ENCODE peak calls at places on chromosomes 13 and 19, in eight cellular contexts. B is EL, D is neural progenitor cell, A is NCI-H1092, F is mucosa of gallbladder, M is heart right ventricle, W is upper lobe of right lung, C is posterior vena cava. E is an unnamed sample.

GRCh38 chr19:18205180-18205915 is 1.5 kb upstream of the RAB3A start:
- DNase-seq in F (peak), A (no peak), D (peak), B (peak), M (peak), C (peak), W (peak), E (peak)

GRCh38 chr13:113158946-113159345 is 498 bp downstream of the PROZ start:
- DNase-seq in A (no peak), M (no peak), W (no peak), B (no peak), D (peak), F (no peak), C (no peak), E (no peak)

GRCh38 chr19:40610396-40611064 is 9.4 kb downstream of the LTBP4 start:
- DNase-seq in F (peak), B (no peak), A (no peak), C (peak), D (peak), M (peak), W (peak), E (peak)

GRCh38 chr19:46955114-46955812 is 64.4 kb upstream of the NPAS1 start:
- DNase-seq in F (no peak), W (no peak), C (no peak), B (peak), A (no peak), D (no peak), M (no peak), E (no peak)

GRCh38 chr19:56348289-56348877 is 33.7 kb upstream of the ZSCAN5A start:
- DNase-seq in F (no peak), B (peak), W (no peak), C (no peak), M (no peak), D (peak), A (no peak), E (no peak)

GRCh38 chr19:6739884-6740588 is 556 bp downstream of the TRIP10 start:
- DNase-seq in M (peak), A (no peak), F (no peak), D (peak), B (peak), W (peak), C (no peak), E (no peak)

GRCh38 chr13:68439821-68440220 is 1209.7 kb upstream of the PCDH9 start:
- DNase-seq in B (no peak), A (no peak), W (no peak), C (no peak), D (no peak), M (no peak), F (no peak), E (no peak)

GRCh38 chr19:47152632-47153031 is 22.0 kb downstream of the SAE1 start:
- DNase-seq in A (no peak), D (no peak), C (no peak), F (peak), B (no peak), M (no peak), W (no peak), E (no peak)

GRCh38 chr13:31627097-31627496 is 112.2 kb upstream of the RXFP2 start:
- DNase-seq in A (no peak), W (no peak), B (peak), M (no peak), C (no peak), D (no peak), F (no peak), E (no peak)

GRCh38 chr13:67623630-67624029 is 393.5 kb upstream of the PCDH9 start:
- DNase-seq in D (no peak), C (no peak), W (no peak), A (no peak), M (no peak), B (no peak), F (no peak), E (no peak)

GRCh38 chr13:66888698-66889097 is 341.4 kb downstream of the PCDH9 start:
- DNase-seq in B (no peak), F (no peak), D (no peak), M (no peak), W (no peak), A (no peak), C (no peak), E (no peak)

GRCh38 chr13:110705356-110705825 is 525 bp downstream of the CARS2 start:
- DNase-seq in M (no peak), F (no peak), B (no peak), W (no peak), D (no peak), A (no peak), C (no peak), E (no peak)

GRCh38 chr19:2050349-2050990 is 574 bp downstream of the MKNK2 start:
- DNase-seq in C (no peak), M (no peak), F (no peak), D (peak), A (no peak), B (no peak), W (no peak), E (no peak)

GRCh38 chr19:16161848-16162247 is 11.5 kb downstream of the CIB3 start:
- DNase-seq in D (no peak), C (no peak), A (no peak), B (peak), M (no peak), W (no peak), F (no peak), E (no peak)

GRCh38 chr13:26508885-26509284 is 48.6 kb upstream of the WASF3 start:
- DNase-seq in A (no peak), B (peak), W (no peak), D (no peak), F (peak), C (peak), M (peak), E (no peak)

GRCh38 chr13:20814224-20814910 is 40.6 kb upstream of the EEF1AKMT1 start:
- DNase-seq in B (peak), F (peak), M (peak), D (no peak), C (peak), W (peak), A (peak), E (no peak)

GRCh38 chr19:46979103-46979769 is 40.4 kb upstream of the NPAS1 start:
- DNase-seq in C (no peak), D (no peak), F (no peak), B (no peak), A (no peak), M (no peak), W (no peak), E (no peak)

GRCh38 chr13:101434486-101434885 is 18.0 kb upstream of the ITGBL1 start:
- DNase-seq in W (no peak), C (no peak), F (no peak), A (no peak), D (no peak), M (no peak), B (no peak), E (no peak)

GRCh38 chr19:38250821-38251563 is 5.2 kb downstream of the PPP1R14A start:
- DNase-seq in F (no peak), M (peak), D (no peak), A (no peak), B (no peak), W (peak), C (peak), E (no peak)

GRCh38 chr19:6042776-6043726 is 65.1 kb upstream of the RANBP3 start:
- DNase-seq in D (no peak), A (no peak), B (no peak), F (peak), M (no peak), W (no peak), C (peak), E (no peak)

GRCh38 chr19:48737360-48737998 is 2.9 kb downstream of the RASIP1 start:
- DNase-seq in D (peak), M (no peak), F (no peak), A (no peak), C (no peak), W (no peak), B (no peak), E (no peak)

GRCh38 chr13:30165791-30166190 is 141.6 kb downstream of the KATNAL1 start:
- DNase-seq in M (no peak), F (no peak), B (no peak), D (peak), A (no peak), W (no peak), C (no peak), E (no peak)

GRCh38 chr13:101576452-101576851 is 124.0 kb downstream of the ITGBL1 start:
- DNase-seq in D (no peak), B (peak), M (no peak), W (no peak), A (no peak), F (no peak), C (no peak), E (no peak)

GRCh38 chr19:11210656-11210928 is 13.2 kb upstream of the KANK2 start:
- DNase-seq in F (no peak), B (no peak), C (no peak), D (no peak), A (no peak), M (no peak), W (no peak), E (no peak)

GRCh38 chr19:34967551-34967950 is 3.5 kb upstream of the ZNF792 start:
- DNase-seq in D (no peak), F (no peak), B (no peak), W (no peak), A (no peak), M (no peak), C (no peak), E (no peak)

GRCh38 chr19:46898731-46899130 is 37.9 kb downstream of the ARHGAP35 start:
- DNase-seq in A (no peak), B (peak), F (peak), W (no peak), M (peak), D (no peak), C (no peak), E (no peak)

GRCh38 chr19:4303778-4304508 is 455 bp upstream of the FSD1 start:
- DNase-seq in C (no peak), F (no peak), B (no peak), A (no peak), D (no peak), M (no peak), W (no peak), E (no peak)

GRCh38 chr13:80214521-80214941 is 126.4 kb downstream of the SPRY2 start:
- DNase-seq in W (no peak), F (no peak), D (no peak), C (no peak), M (no peak), B (no peak), A (no peak), E (no peak)

GRCh38 chr13:48009298-48009697 is 8.2 kb upstream of the SUCLA2 start:
- DNase-seq in C (no peak), A (no peak), M (no peak), D (no peak), W (no peak), F (no peak), B (peak), E (no peak)

GRCh38 chr13:24709186-24709913 is 29.1 kb downstream of the ATP12A start:
- DNase-seq in W (no peak), B (no peak), C (peak), A (no peak), F (no peak), M (no peak), D (no peak), E (no peak)

GRCh38 chr13:101417043-101417406 is 717 bp upstream of the NALCN start:
- DNase-seq in D (peak), B (peak), C (no peak), F (no peak), M (no peak), W (no peak), A (peak), E (peak)

GRCh38 chr13:99898421-99898820 is 73.1 kb downstream of the ZIC5 start:
- DNase-seq in D (no peak), W (no peak), B (no peak), M (no peak), A (no peak), C (no peak), F (no peak), E (no peak)

GRCh38 chr13:79901336-79901735 is 420.4 kb downstream of the NDFIP2 start:
- DNase-seq in A (no peak), D (peak), B (peak), W (no peak), F (no peak), C (no peak), M (no peak), E (no peak)

GRCh38 chr19:53782698-53783097 is 41.4 kb downstream of the NLRP12 start:
- DNase-seq in M (no peak), C (no peak), D (no peak), B (no peak), W (no peak), F (no peak), A (no peak), E (no peak)

GRCh38 chr19:46990998-46991676 is 28.5 kb upstream of the NPAS1 start:
- DNase-seq in M (peak), W (peak), D (peak), B (peak), A (peak), F (peak), C (peak), E (peak)

GRCh38 chr19:11578342-11579142 is 1.1 kb upstream of the ACP5 start:
- DNase-seq in D (peak), M (peak), C (no peak), F (peak), A (no peak), B (no peak), W (peak), E (peak)

E was measured in DMS153.